ENCODE peak calls at places on chromosomes 1 and 21, in eight cellular contexts. E is HCT116, Q is K562, X is upper lobe of left lung, U is Panc1, F is GM23338, L is HepG2, B is GM12878. N is an unnamed sample.

GRCh38 chr1:11804666-11805453 is 904 bp downstream of the MTHFR start:
- ATAC-seq in E (no peak), Q (peak), X (no peak), U (no peak), F (no peak), L (no peak), B (no peak), N (no peak)

GRCh38 chr21:34707876-34708325 is 39.1 kb downstream of the CLIC6 start:
- ATAC-seq in E (no peak), Q (no peak), X (no peak), U (no peak), F (no peak), L (no peak), B (peak), N (no peak)

GRCh38 chr1:184745929-184746583 is 8.6 kb downstream of the EDEM3 start:
- ATAC-seq in E (no peak), Q (peak), X (no peak), U (no peak), F (no peak), L (peak), B (peak), N (no peak)

GRCh38 chr1:46549697-46550681 is 1.5 kb downstream of the KNCN start:
- ATAC-seq in E (no peak), Q (no peak), X (no peak), U (peak), F (peak), L (peak), B (peak), N (peak)

GRCh38 chr1:17618558-17619247 is 79.2 kb downstream of the ARHGEF10L start:
- ATAC-seq in E (peak), Q (no peak), X (no peak), U (no peak), F (no peak), L (no peak), B (no peak), N (peak)

GRCh38 chr1:204093421-204093717 is 20.5 kb downstream of the SOX13 start:
- ATAC-seq in E (no peak), Q (no peak), X (no peak), U (no peak), F (no peak), L (peak), B (peak), N (no peak)

GRCh38 chr1:119713538-119714456 is 2.1 kb downstream of the PHGDH start:
- ATAC-seq in E (no peak), Q (no peak), X (no peak), U (no peak), F (peak), L (peak), B (no peak), N (no peak)

GRCh38 chr1:201708085-201708512 is 120.9 kb upstream of the IPO9 start:
- ATAC-seq in E (no peak), Q (no peak), X (no peak), U (no peak), F (no peak), L (no peak), B (no peak), N (no peak)

GRCh38 chr1:27137544-27138075 is 17.3 kb downstream of the SLC9A1 start:
- ATAC-seq in E (no peak), Q (peak), X (peak), U (no peak), F (no peak), L (peak), B (no peak), N (peak)

GRCh38 chr1:24503003-24503751 is 541 bp downstream of the RCAN3 start:
- ATAC-seq in E (no peak), Q (no peak), X (no peak), U (no peak), F (peak), L (no peak), B (no peak), N (no peak)

GRCh38 chr1:98737835-98738234 is 76.3 kb downstream of the SNX7 start:
- ATAC-seq in E (no peak), Q (no peak), X (no peak), U (no peak), F (no peak), L (no peak), B (peak), N (no peak)

GRCh38 chr21:31725202-31725840 is 6.6 kb downstream of the SCAF4 start:
- ATAC-seq in E (no peak), Q (no peak), X (no peak), U (no peak), F (no peak), L (no peak), B (peak), N (no peak)

GRCh38 chr1:98388431-98388830 is 273.1 kb upstream of the SNX7 start:
- ATAC-seq in E (no peak), Q (no peak), X (no peak), U (no peak), F (no peak), L (no peak), B (peak), N (no peak)

GRCh38 chr1:23451452-23451851 is 26.9 kb upstream of the TCEA3 start:
- ATAC-seq in E (peak), Q (peak), X (no peak), U (no peak), F (no peak), L (no peak), B (no peak), N (no peak)

GRCh38 chr1:54273837-54274192 is 73.8 kb downstream of the MRPL37 start:
- ATAC-seq in E (peak), Q (peak), X (peak), U (no peak), F (peak), L (no peak), B (no peak), N (peak)

GRCh38 chr1:10245674-10246073 is 35.3 kb downstream of the KIF1B start:
- ATAC-seq in E (no peak), Q (no peak), X (no peak), U (no peak), F (no peak), L (no peak), B (no peak), N (no peak)

GRCh38 chr1:211328866-211329265 is 2.2 kb downstream of the TRAF5 start:
- ATAC-seq in E (no peak), Q (no peak), X (no peak), U (no peak), F (no peak), L (no peak), B (peak), N (no peak)

GRCh38 chr1:72431810-72432209 is 149.5 kb upstream of the NEGR1 start:
- ATAC-seq in E (no peak), Q (no peak), X (no peak), U (no peak), F (no peak), L (no peak), B (no peak), N (no peak)

GRCh38 chr1:55088413-55088812 is 49.1 kb downstream of the PCSK9 start:
- ATAC-seq in E (no peak), Q (no peak), X (no peak), U (no peak), F (no peak), L (no peak), B (peak), N (no peak)

GRCh38 chr1:84365225-84366221 is 32.8 kb upstream of the DNASE2B start:
- ATAC-seq in E (peak), Q (peak), X (peak), U (peak), F (no peak), L (peak), B (peak), N (peak)

GRCh38 chr1:222195857-222196256 is 352.0 kb downstream of the HHIPL2 start:
- ATAC-seq in E (no peak), Q (no peak), X (no peak), U (no peak), F (no peak), L (no peak), B (no peak), N (no peak)

GRCh38 chr1:197234581-197234980 is 33.5 kb upstream of the CRB1 start:
- ATAC-seq in E (no peak), Q (no peak), X (no peak), U (no peak), F (no peak), L (no peak), B (no peak), N (no peak)

GRCh38 chr1:6199298-6200187 is at the start of gene RPL22:
- ATAC-seq in E (peak), Q (peak), X (peak), U (peak), F (peak), L (peak), B (peak), N (peak)

GRCh38 chr1:85332575-85332974 is 56.1 kb upstream of the BCL10 start:
- ATAC-seq in E (no peak), Q (no peak), X (no peak), U (no peak), F (no peak), L (no peak), B (no peak), N (no peak)

GRCh38 chr1:119966020-119966419 is 69.7 kb upstream of the ADAM30 start:
- ATAC-seq in E (no peak), Q (no peak), X (no peak), U (no peak), F (no peak), L (no peak), B (no peak), N (no peak)

GRCh38 chr1:55167224-55167623 is 47.9 kb downstream of the USP24 start:
- ATAC-seq in E (no peak), Q (no peak), X (no peak), U (no peak), F (no peak), L (no peak), B (no peak), N (no peak)

GRCh38 chr1:234617135-234617985 is 7.4 kb upstream of the IRF2BP2 start:
- ATAC-seq in E (no peak), Q (no peak), X (no peak), U (no peak), F (peak), L (no peak), B (no peak), N (no peak)

GRCh38 chr1:64960731-64961130 is 5.6 kb downstream of the JAK1 start:
- ATAC-seq in E (no peak), Q (no peak), X (no peak), U (no peak), F (no peak), L (no peak), B (peak), N (no peak)

GRCh38 chr1:35184495-35185199 is 8.3 kb downstream of the SFPQ start:
- ATAC-seq in E (no peak), Q (no peak), X (no peak), U (no peak), F (no peak), L (no peak), B (no peak), N (no peak)

GRCh38 chr1:77673030-77673429 is 9.4 kb downstream of the ZZZ3 start:
- ATAC-seq in E (no peak), Q (peak), X (no peak), U (no peak), F (no peak), L (no peak), B (no peak), N (no peak)

GRCh38 chr1:199218065-199218464 is 579.2 kb downstream of the PTPRC start:
- ATAC-seq in E (no peak), Q (no peak), X (no peak), U (no peak), F (peak), L (no peak), B (peak), N (no peak)

GRCh38 chr1:230218667-230219066 is 151.6 kb downstream of the GALNT2 start:
- ATAC-seq in E (no peak), Q (no peak), X (no peak), U (no peak), F (no peak), L (no peak), B (no peak), N (no peak)

GRCh38 chr1:184828369-184828717 is 73.7 kb upstream of the EDEM3 start:
- ATAC-seq in E (peak), Q (no peak), X (no peak), U (no peak), F (no peak), L (no peak), B (no peak), N (no peak)

GRCh38 chr1:3609769-3610157 is 1.5 kb downstream of the MEGF6 start:
- ATAC-seq in E (no peak), Q (no peak), X (no peak), U (no peak), F (no peak), L (no peak), B (no peak), N (no peak)

GRCh38 chr21:41745971-41746743 is 20.7 kb downstream of the RIPK4 start:
- ATAC-seq in E (no peak), Q (peak), X (no peak), U (no peak), F (peak), L (no peak), B (no peak), N (no peak)

GRCh38 chr1:12343823-12344487 is 114.1 kb downstream of the VPS13D start:
- ATAC-seq in E (no peak), Q (no peak), X (no peak), U (no peak), F (no peak), L (no peak), B (peak), N (no peak)

GRCh38 chr1:85330206-85330605 is 53.8 kb upstream of the BCL10 start:
- ATAC-seq in E (peak), Q (no peak), X (peak), U (no peak), F (peak), L (no peak), B (no peak), N (peak)

GRCh38 chr1:21878009-21878809 is 58.9 kb downstream of the HSPG2 start:
- ATAC-seq in E (no peak), Q (no peak), X (no peak), U (no peak), F (no peak), L (no peak), B (no peak), N (no peak)

GRCh38 chr1:12630946-12631540 is 12.8 kb upstream of the AADACL4 start:
- ATAC-seq in E (no peak), Q (no peak), X (no peak), U (peak), F (no peak), L (peak), B (no peak), N (no peak)

GRCh38 chr1:119046429-119047039 is 58.4 kb upstream of the TBX15 start:
- ATAC-seq in E (no peak), Q (no peak), X (no peak), U (no peak), F (no peak), L (no peak), B (no peak), N (no peak)

GRCh38 chr1:1862905-1863547 is 27.9 kb downstream of the GNB1 start:
- ATAC-seq in E (no peak), Q (no peak), X (no peak), U (peak), F (no peak), L (peak), B (peak), N (no peak)

GRCh38 chr1:1861339-1861730 is 29.6 kb downstream of the GNB1 start:
- ATAC-seq in E (no peak), Q (no peak), X (no peak), U (no peak), F (no peak), L (no peak), B (no peak), N (no peak)

GRCh38 chr1:1869459-1869858 is 21.4 kb downstream of the GNB1 start:
- ATAC-seq in E (no peak), Q (peak), X (no peak), U (no peak), F (no peak), L (no peak), B (peak), N (no peak)

GRCh38 chr1:1872329-1872994 is 18.4 kb downstream of the GNB1 start:
- ATAC-seq in E (no peak), Q (no peak), X (no peak), U (no peak), F (no peak), L (no peak), B (no peak), N (no peak)

DNA sequence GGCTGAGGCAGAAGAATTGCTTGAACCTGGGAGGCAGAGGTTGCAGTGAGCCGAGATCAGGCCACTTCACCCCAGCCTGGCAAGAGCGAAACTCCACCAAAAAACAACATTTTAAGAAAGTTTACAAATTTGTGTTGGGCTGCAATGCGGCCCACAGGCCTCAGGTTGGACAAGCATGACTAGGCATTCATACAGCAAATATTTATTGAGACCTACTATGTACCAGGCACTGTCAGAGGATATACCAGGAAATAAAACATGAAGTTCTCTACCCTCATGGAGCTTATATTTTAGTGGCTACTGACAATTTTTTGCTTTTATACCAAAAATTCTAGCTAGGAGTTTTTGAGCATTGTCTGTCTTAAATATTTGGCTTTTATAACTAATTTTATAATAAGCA is 23.7 kb downstream of the GNB1 start:
- ATAC-seq in E (no peak), Q (no peak), X (no peak), U (no peak), F (no peak), L (no peak), B (no peak), N (no peak)
- H3K4me3 ChIP-seq in E (no peak), Q (no peak), X (no peak), U (no peak), F (no peak), L (no peak), B (no peak), N (no peak)

GRCh38 chr1:93328809-93329477 is 16.8 kb upstream of the DR1 start:
- ATAC-seq in E (no peak), Q (peak), X (no peak), U (no peak), F (peak), L (peak), B (peak), N (no peak)
- TF ChIP-seq POLR2AphosphoS5 in E (no peak), Q (no peak), X (no peak), U (no peak), F (no peak), L (no peak), B (no peak), N (no peak)

GRCh38 chr1:113940365-113941244 is 11.5 kb downstream of the HIPK1 start:
- ATAC-seq in E (no peak), Q (no peak), X (no peak), U (no peak), F (no peak), L (no peak), B (peak), N (no peak)
- H3K4me3 ChIP-seq in E (no peak), Q (no peak), X (no peak), U (no peak), F (no peak), L (no peak), B (peak), N (no peak)

DNA sequence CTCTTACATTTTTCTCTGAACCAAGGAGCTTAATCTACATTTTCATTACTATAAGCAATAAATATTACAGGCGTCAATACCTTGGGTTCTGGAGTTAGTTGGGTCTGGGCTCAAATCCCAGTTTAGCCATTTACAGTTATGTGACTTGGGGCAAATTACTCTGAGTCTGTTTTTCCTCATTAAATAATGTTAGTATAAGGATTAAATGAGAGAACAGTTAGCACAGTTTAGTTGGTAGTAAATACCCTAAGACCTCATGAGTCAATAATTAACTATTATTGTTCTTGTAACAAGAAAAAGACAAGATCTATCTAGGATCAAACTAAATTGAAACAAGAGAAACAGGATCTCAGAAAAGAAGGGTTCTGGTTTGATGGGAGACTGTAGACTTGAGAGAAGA is 4.6 kb downstream of the C1orf116 start:
- ATAC-seq in E (no peak), Q (no peak), X (no peak), U (no peak), F (no peak), L (no peak), B (no peak), N (no peak)
- TF ChIP-seq POLR2AphosphoS5 in E (no peak), Q (no peak), X (no peak), U (no peak), F (no peak), L (no peak), B (no peak), N (no peak)

GRCh38 chr1:226776975-226777374 is 37.9 kb upstream of the ITPKB start:
- ATAC-seq in E (no peak), Q (no peak), X (no peak), U (no peak), F (no peak), L (no peak), B (no peak), N (no peak)
- H3K4me3 ChIP-seq in E (no peak), Q (no peak), X (no peak), U (no peak), F (no peak), L (no peak), B (no peak), N (no peak)

GRCh38 chr1:16189921-16190499 is 22.4 kb downstream of the ARHGEF19 start:
- ATAC-seq in E (no peak), Q (no peak), X (no peak), U (no peak), F (no peak), L (peak), B (no peak), N (no peak)

GRCh38 chr1:16186655-16187235 is 25.7 kb downstream of the ARHGEF19 start:
- ATAC-seq in E (no peak), Q (no peak), X (no peak), U (no peak), F (no peak), L (no peak), B (no peak), N (no peak)

GRCh38 chr1:16189003-16189402 is 23.4 kb downstream of the ARHGEF19 start:
- ATAC-seq in E (peak), Q (peak), X (no peak), U (no peak), F (no peak), L (peak), B (no peak), N (peak)

GRCh38 chr1:16184557-16185303 is 27.7 kb downstream of the ARHGEF19 start:
- ATAC-seq in E (no peak), Q (peak), X (no peak), U (no peak), F (no peak), L (no peak), B (peak), N (no peak)

DNA sequence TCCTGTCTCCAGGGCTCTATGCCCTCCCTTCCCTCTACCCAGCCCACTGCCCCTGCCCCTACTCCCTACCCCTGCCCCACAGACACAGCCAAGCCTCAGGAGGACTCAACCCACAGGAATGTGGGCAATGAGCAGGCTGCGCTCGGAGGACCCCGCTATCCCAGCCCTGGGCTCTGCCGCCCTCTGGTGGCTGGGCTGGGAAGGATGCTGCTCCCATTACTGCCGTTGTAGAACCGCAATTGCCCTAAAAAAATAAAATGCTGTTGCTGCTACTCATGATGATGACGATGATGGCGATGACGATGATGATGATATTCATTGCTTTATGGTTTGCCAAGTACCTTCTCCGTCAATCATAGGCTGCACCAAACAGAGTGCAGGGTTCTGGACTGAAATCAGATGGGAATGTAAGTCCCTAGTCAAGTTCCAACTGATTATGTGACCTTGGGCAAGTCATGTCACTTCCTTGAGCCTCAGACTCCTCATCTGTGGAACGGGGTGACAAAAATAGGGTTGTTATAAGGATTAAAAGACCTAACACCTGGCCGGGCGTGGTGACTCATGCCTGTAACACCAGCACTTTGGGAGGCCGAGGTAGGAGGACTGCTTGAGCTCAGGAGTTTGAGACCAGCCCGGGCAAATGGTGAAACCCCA is 24.6 kb downstream of the ARHGEF19 start:
- ATAC-seq in E (peak), Q (peak), X (peak), U (peak), F (peak), L (peak), B (peak), N (peak)
- TF ChIP-seq POLR2AphosphoS5 in E (peak), Q (no peak), X (no peak), U (peak), F (no peak), L (no peak), B (no peak), N (no peak)